ENCODE peak calls at places on chromosomes 3 and 15, in five cellular contexts. F is GM23248, M is EH, V is GM12865, J is cardiac fibroblast. S is an unnamed sample.

GRCh38 chr3:184234224-184234623 is 4.8 kb downstream of the VWA5B2 start:
- DNase-seq in M (peak), J (peak), F (peak), V (no peak), S (no peak)

GRCh38 chr3:36944012-36944640 is 728 bp downstream of the TRANK1 start:
- DNase-seq in M (peak), F (peak), V (peak), J (peak), S (peak)

GRCh38 chr3:191328963-191329653 is at the start of gene CCDC50:
- DNase-seq in V (peak), F (peak), M (peak), J (peak), S (peak)

GRCh38 chr3:75089831-75090230 is 475.4 kb upstream of the CNTN3 start:
- DNase-seq in F (no peak), V (no peak), M (no peak), J (no peak), S (no peak)

GRCh38 chr3:169218314-169218983 is 445.1 kb downstream of the MECOM start:
- DNase-seq in F (peak), M (peak), J (peak), V (no peak), S (peak)

GRCh38 chr15:35738370-35738769 is 192.4 kb upstream of the DPH6 start:
- DNase-seq in J (peak), M (peak), V (no peak), F (peak), S (no peak)

GRCh38 chr15:73782339-73782979 is 29.3 kb upstream of the INSYN1 start:
- DNase-seq in F (no peak), V (no peak), M (no peak), J (no peak), S (no peak)

GRCh38 chr15:67149068-67149841 is 83.9 kb downstream of the SMAD3 start:
- DNase-seq in J (no peak), F (peak), V (no peak), M (no peak), S (no peak)

GRCh38 chr15:65595960-65596359 is 15.0 kb downstream of the INTS14 start:
- DNase-seq in V (peak), F (no peak), M (no peak), J (peak), S (no peak)

GRCh38 chr15:76932090-76932966 is 779 bp downstream of the RCN2 start:
- DNase-seq in M (peak), V (peak), F (peak), J (peak), S (no peak)